ENCODE peak calls at places on chromosomes 13 and 19, in six cellular contexts. R is stomach, I is transverse colon, D is esophagus muscularis mucosa, T is ovary, S is A549. M is an unnamed sample.

GRCh38 chr19:6997679-6998445 is 23.4 kb downstream of the MBD3L2B start:
- DNase-seq in R (no peak), I (no peak), D (no peak), T (no peak), S (no peak), M (no peak)

GRCh38 chr19:52936151-52936957 is 13.1 kb upstream of the ZNF888 start:
- DNase-seq in R (peak), I (peak), D (no peak), T (no peak), S (no peak), M (no peak)

GRCh38 chr19:50003810-50004419 is 21.3 kb downstream of the VRK3 start:
- DNase-seq in R (peak), I (peak), D (no peak), T (peak), S (peak), M (peak)

GRCh38 chr13:111901301-111901905 is 165.5 kb upstream of the SOX1 start:
- DNase-seq in R (no peak), I (no peak), D (peak), T (no peak), S (no peak), M (no peak)

GRCh38 chr19:5775668-5776309 is 8.8 kb downstream of the PRR22 start:
- DNase-seq in R (no peak), I (no peak), D (no peak), T (no peak), S (no peak), M (no peak)

GRCh38 chr19:35144600-35145436 is 1.8 kb downstream of the FXYD7 start:
- DNase-seq in R (peak), I (peak), D (no peak), T (no peak), S (peak), M (no peak)

GRCh38 chr13:19984430-19985218 is 26.1 kb downstream of the ZMYM2 start:
- DNase-seq in R (no peak), I (no peak), D (no peak), T (no peak), S (peak), M (no peak)

GRCh38 chr19:45153339-45154063 is 7.3 kb downstream of the NKPD1 start:
- DNase-seq in R (peak), I (peak), D (no peak), T (peak), S (no peak), M (no peak)

GRCh38 chr19:10228393-10228792 is 2.7 kb downstream of the S1PR2 start:
- DNase-seq in R (no peak), I (no peak), D (no peak), T (no peak), S (no peak), M (no peak)

GRCh38 chr19:31436121-31436776 is 87.0 kb upstream of the TSHZ3 start:
- DNase-seq in R (no peak), I (no peak), D (peak), T (no peak), S (no peak), M (no peak)

GRCh38 chr13:20974981-20975585 is 72.5 kb upstream of the XPO4 start:
- DNase-seq in R (no peak), I (no peak), D (no peak), T (no peak), S (no peak), M (no peak)

GRCh38 chr13:21060063-21060826 is 1.1 kb downstream of the LATS2 start:
- DNase-seq in R (peak), I (peak), D (no peak), T (peak), S (no peak), M (peak)

GRCh38 chr19:33514885-33515485 is 6.6 kb downstream of the PEPD start:
- DNase-seq in R (no peak), I (peak), D (no peak), T (no peak), S (no peak), M (peak)

GRCh38 chr19:13984875-13985741 is 21.0 kb downstream of the RFX1 start:
- DNase-seq in R (no peak), I (no peak), D (no peak), T (no peak), S (no peak), M (no peak)

GRCh38 chr13:30334663-30335386 is 27.5 kb upstream of the KATNAL1 start:
- DNase-seq in R (no peak), I (no peak), D (no peak), T (no peak), S (peak), M (no peak)

GRCh38 chr19:33373701-33374405 is at the start of gene CEBPG:
- DNase-seq in R (peak), I (peak), D (no peak), T (peak), S (peak), M (no peak)

GRCh38 chr19:30852168-30852567 is 480.0 kb downstream of the ZNF536 start:
- DNase-seq in R (no peak), I (no peak), D (peak), T (no peak), S (no peak), M (no peak)

GRCh38 chr19:29940971-29941585 is 961 bp upstream of the URI1 start:
- DNase-seq in R (no peak), I (no peak), D (no peak), T (no peak), S (no peak), M (no peak)

GRCh38 chr13:32448224-32448623 is 20.3 kb upstream of the N4BP2L1 start:
- DNase-seq in R (no peak), I (no peak), D (no peak), T (no peak), S (no peak), M (no peak)

DNA sequence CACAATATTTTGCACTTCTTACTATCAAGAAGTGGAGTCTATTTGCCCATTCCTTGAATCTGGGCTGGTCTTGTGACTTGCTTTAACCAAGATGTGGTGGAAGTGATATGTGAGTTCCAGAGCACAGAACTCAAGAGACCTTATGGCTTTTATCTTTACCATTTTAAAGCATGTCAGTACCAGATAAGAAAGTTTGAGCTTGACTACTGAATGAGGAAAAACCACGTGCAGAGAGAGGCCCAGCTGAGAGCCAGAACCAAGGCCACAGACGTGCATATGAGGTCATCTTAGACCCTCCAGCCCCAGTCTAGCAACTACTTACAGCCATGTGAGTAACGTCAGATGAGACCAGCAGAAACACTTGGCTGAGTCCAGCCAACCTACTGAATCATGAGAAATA is 6.3 kb upstream of the CDK8 start:
- DNase-seq in R (no peak), I (no peak), D (no peak), T (no peak), S (no peak), M (no peak)
- TF ChIP-seq EP300 in R (no peak), I (no peak), D (no peak), T (no peak), S (no peak), M (no peak)

GRCh38 chr19:17394891-17395415 is 957 bp upstream of the CCDC194 start:
- DNase-seq in R (peak), I (peak), D (no peak), T (peak), S (peak), M (peak)
- TF ChIP-seq POLR2A in R (no peak), I (no peak), D (no peak), T (no peak), S (no peak), M (no peak)

DNA sequence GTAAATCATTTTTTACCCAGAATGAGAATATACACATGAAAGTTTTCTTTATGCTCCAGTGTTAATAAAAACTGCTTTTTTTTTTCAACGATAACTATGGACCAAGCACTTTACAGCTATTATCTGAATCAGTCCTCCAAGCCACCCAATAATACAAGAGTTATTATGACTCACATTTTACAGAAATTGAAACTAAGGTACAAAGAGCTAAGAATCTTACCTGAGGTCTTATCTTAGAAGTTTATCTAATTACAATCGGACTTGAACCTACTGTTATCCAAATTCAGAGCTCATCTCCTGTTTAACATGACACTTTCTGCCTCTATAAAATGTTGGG is 6.6 kb upstream of the FOXO1 start:
- DNase-seq in R (no peak), I (no peak), D (no peak), T (no peak), S (no peak), M (no peak)
- H3K4me3 ChIP-seq in R (no peak), I (no peak), D (no peak), T (no peak), S (no peak), M (no peak)

GRCh38 chr13:77859450-77859849 is 59.2 kb downstream of the EDNRB start:
- DNase-seq in R (no peak), I (peak), D (no peak), T (no peak), S (no peak), M (peak)

GRCh38 chr13:77857810-77858209 is 60.8 kb downstream of the EDNRB start:
- DNase-seq in R (no peak), I (no peak), D (no peak), T (no peak), S (no peak), M (no peak)

GRCh38 chr13:77853701-77854100 is 64.9 kb downstream of the EDNRB start:
- DNase-seq in R (no peak), I (no peak), D (no peak), T (no peak), S (no peak), M (no peak)
- TF ChIP-seq EP300 in R (no peak), I (no peak), D (no peak), T (no peak), S (no peak), M (no peak)

GRCh38 chr19:47111081-47111589 is 2.4 kb downstream of the ZC3H4 start:
- DNase-seq in R (peak), I (peak), D (no peak), T (peak), S (no peak), M (no peak)

GRCh38 chr19:47111682-47112165 is 1.9 kb downstream of the ZC3H4 start:
- DNase-seq in R (no peak), I (no peak), D (no peak), T (no peak), S (no peak), M (no peak)

GRCh38 chr19:47112166-47112663 is 1.4 kb downstream of the ZC3H4 start:
- DNase-seq in R (peak), I (peak), D (peak), T (peak), S (peak), M (peak)

GRCh38 chr19:47113446-47114348 is at the start of gene ZC3H4:
- DNase-seq in R (peak), I (peak), D (peak), T (peak), S (peak), M (peak)

GRCh38 chr19:47112664-47113445 is 721 bp downstream of the ZC3H4 start:
- DNase-seq in R (peak), I (peak), D (peak), T (peak), S (peak), M (peak)
- TF ChIP-seq POLR2A in R (peak), I (peak), D (peak), T (peak), S (peak), M (peak)

GRCh38 chr19:861099-861755 is 1.8 kb downstream of the CFD start:
- DNase-seq in R (no peak), I (no peak), D (no peak), T (no peak), S (no peak), M (no peak)

GRCh38 chr19:861756-862528 is 2.5 kb downstream of the CFD start:
- DNase-seq in R (no peak), I (peak), D (no peak), T (no peak), S (no peak), M (no peak)

GRCh38 chr19:858868-859843 is at the start of gene CFD:
- DNase-seq in R (peak), I (peak), D (no peak), T (no peak), S (no peak), M (peak)

GRCh38 chr19:862529-863304 is 3.3 kb downstream of the CFD start:
- DNase-seq in R (peak), I (peak), D (no peak), T (peak), S (no peak), M (peak)

GRCh38 chr19:860481-861098 is 1.1 kb downstream of the CFD start:
- DNase-seq in R (peak), I (peak), D (peak), T (no peak), S (peak), M (peak)
- H3K4me3 ChIP-seq in R (peak), I (peak), D (peak), T (peak), S (peak), M (peak)